ENCODE peak calls at places on chromosomes 5 and 9, in six cellular contexts. One of them, this sample, is unnamed.

GRCh38 chr9:37408933-37409710 is 13.4 kb upstream of the GRHPR start:
- DNase-seq in ACHN: peak
- DNase-seq in CD8-positive, alpha-beta T cell: peak
- DNase-seq in EH: no peak
- DNase-seq in right atrium auricular region: no peak
- DNase-seq in fibroblast of the aortic adventitia: no peak
- DNase-seq in this sample: no peak

GRCh38 chr5:82388186-82388585 is 110.0 kb upstream of the RPS23 start:
- DNase-seq in ACHN: no peak
- DNase-seq in CD8-positive, alpha-beta T cell: no peak
- DNase-seq in EH: peak
- DNase-seq in right atrium auricular region: no peak
- DNase-seq in fibroblast of the aortic adventitia: peak
- DNase-seq in this sample: no peak

GRCh38 chr5:33507426-33507825 is 66.7 kb downstream of the TARS1 start:
- DNase-seq in ACHN: no peak
- DNase-seq in CD8-positive, alpha-beta T cell: no peak
- DNase-seq in EH: peak
- DNase-seq in right atrium auricular region: no peak
- DNase-seq in fibroblast of the aortic adventitia: no peak
- DNase-seq in this sample: no peak

GRCh38 chr9:86075132-86075807 is 24.1 kb downstream of the GOLM1 start:
- DNase-seq in ACHN: no peak
- DNase-seq in CD8-positive, alpha-beta T cell: no peak
- DNase-seq in EH: no peak
- DNase-seq in right atrium auricular region: no peak
- DNase-seq in fibroblast of the aortic adventitia: no peak
- DNase-seq in this sample: no peak

GRCh38 chr9:120306088-120306487 is 273.9 kb downstream of the CDK5RAP2 start:
- DNase-seq in ACHN: no peak
- DNase-seq in CD8-positive, alpha-beta T cell: no peak
- DNase-seq in EH: no peak
- DNase-seq in right atrium auricular region: peak
- DNase-seq in fibroblast of the aortic adventitia: no peak
- DNase-seq in this sample: no peak

GRCh38 chr5:76789991-76790571 is 28.7 kb upstream of the F2RL1 start:
- DNase-seq in ACHN: no peak
- DNase-seq in CD8-positive, alpha-beta T cell: no peak
- DNase-seq in EH: no peak
- DNase-seq in right atrium auricular region: no peak
- DNase-seq in fibroblast of the aortic adventitia: no peak
- DNase-seq in this sample: peak

GRCh38 chr5:65924366-65925093 is 1.8 kb upstream of the ERBIN start:
- DNase-seq in ACHN: peak
- DNase-seq in CD8-positive, alpha-beta T cell: no peak
- DNase-seq in EH: no peak
- DNase-seq in right atrium auricular region: no peak
- DNase-seq in fibroblast of the aortic adventitia: no peak
- DNase-seq in this sample: no peak

GRCh38 chr9:85224729-85225128 is 517.0 kb downstream of the AGTPBP1 start:
- DNase-seq in ACHN: peak
- DNase-seq in CD8-positive, alpha-beta T cell: no peak
- DNase-seq in EH: peak
- DNase-seq in right atrium auricular region: no peak
- DNase-seq in fibroblast of the aortic adventitia: peak
- DNase-seq in this sample: peak

GRCh38 chr5:66639036-66639435 is 42.8 kb downstream of the MAST4 start:
- DNase-seq in ACHN: no peak
- DNase-seq in CD8-positive, alpha-beta T cell: no peak
- DNase-seq in EH: no peak
- DNase-seq in right atrium auricular region: no peak
- DNase-seq in fibroblast of the aortic adventitia: no peak
- DNase-seq in this sample: no peak

GRCh38 chr5:171965740-171966139 is 40.7 kb downstream of the FBXW11 start:
- DNase-seq in ACHN: no peak
- DNase-seq in CD8-positive, alpha-beta T cell: no peak
- DNase-seq in EH: no peak
- DNase-seq in right atrium auricular region: no peak
- DNase-seq in fibroblast of the aortic adventitia: no peak
- DNase-seq in this sample: no peak

GRCh38 chr5:33441241-33441844 is 578 bp downstream of the TARS1 start:
- DNase-seq in ACHN: peak
- DNase-seq in CD8-positive, alpha-beta T cell: no peak
- DNase-seq in EH: peak
- DNase-seq in right atrium auricular region: no peak
- DNase-seq in fibroblast of the aortic adventitia: no peak
- DNase-seq in this sample: peak

GRCh38 chr5:176653401-176653800 is 6.1 kb downstream of the TSPAN17 start:
- DNase-seq in ACHN: no peak
- DNase-seq in CD8-positive, alpha-beta T cell: no peak
- DNase-seq in EH: no peak
- DNase-seq in right atrium auricular region: no peak
- DNase-seq in fibroblast of the aortic adventitia: peak
- DNase-seq in this sample: peak

GRCh38 chr9:92444841-92445240 is 20.6 kb upstream of the OMD start:
- DNase-seq in ACHN: no peak
- DNase-seq in CD8-positive, alpha-beta T cell: no peak
- DNase-seq in EH: no peak
- DNase-seq in right atrium auricular region: no peak
- DNase-seq in fibroblast of the aortic adventitia: no peak
- DNase-seq in this sample: no peak

GRCh38 chr5:28703651-28704260 is 1665.4 kb upstream of the CDH9 start:
- DNase-seq in ACHN: no peak
- DNase-seq in CD8-positive, alpha-beta T cell: no peak
- DNase-seq in EH: no peak
- DNase-seq in right atrium auricular region: no peak
- DNase-seq in fibroblast of the aortic adventitia: no peak
- DNase-seq in this sample: no peak

GRCh38 chr9:99516657-99517049 is 294.6 kb downstream of the SEC61B start:
- DNase-seq in ACHN: no peak
- DNase-seq in CD8-positive, alpha-beta T cell: no peak
- DNase-seq in EH: peak
- DNase-seq in right atrium auricular region: no peak
- DNase-seq in fibroblast of the aortic adventitia: no peak
- DNase-seq in this sample: no peak

GRCh38 chr9:101072259-101072658 is 43.7 kb downstream of the PLPPR1 start:
- DNase-seq in ACHN: no peak
- DNase-seq in CD8-positive, alpha-beta T cell: no peak
- DNase-seq in EH: no peak
- DNase-seq in right atrium auricular region: no peak
- DNase-seq in fibroblast of the aortic adventitia: no peak
- DNase-seq in this sample: no peak

GRCh38 chr9:33919276-33919897 is 102.4 kb downstream of the UBE2R2 start:
- DNase-seq in ACHN: no peak
- DNase-seq in CD8-positive, alpha-beta T cell: no peak
- DNase-seq in EH: no peak
- DNase-seq in right atrium auricular region: no peak
- DNase-seq in fibroblast of the aortic adventitia: no peak
- DNase-seq in this sample: no peak

GRCh38 chr5:64680289-64680688 is 10.0 kb upstream of the SHISAL2B start:
- DNase-seq in ACHN: no peak
- DNase-seq in CD8-positive, alpha-beta T cell: no peak
- DNase-seq in EH: peak
- DNase-seq in right atrium auricular region: no peak
- DNase-seq in fibroblast of the aortic adventitia: peak
- DNase-seq in this sample: no peak

GRCh38 chr5:159969966-159970365 is 39.0 kb upstream of the TTC1 start:
- DNase-seq in ACHN: no peak
- DNase-seq in CD8-positive, alpha-beta T cell: no peak
- DNase-seq in EH: no peak
- DNase-seq in right atrium auricular region: no peak
- DNase-seq in fibroblast of the aortic adventitia: no peak
- DNase-seq in this sample: no peak

GRCh38 chr9:71662086-71662485 is 106.2 kb downstream of the CEMIP2 start:
- DNase-seq in ACHN: no peak
- DNase-seq in CD8-positive, alpha-beta T cell: no peak
- DNase-seq in EH: no peak
- DNase-seq in right atrium auricular region: no peak
- DNase-seq in fibroblast of the aortic adventitia: no peak
- DNase-seq in this sample: no peak

GRCh38 chr9:130235558-130236435 is 29.8 kb upstream of the HMCN2 start:
- DNase-seq in ACHN: peak
- DNase-seq in CD8-positive, alpha-beta T cell: peak
- DNase-seq in EH: peak
- DNase-seq in right atrium auricular region: peak
- DNase-seq in fibroblast of the aortic adventitia: peak
- DNase-seq in this sample: peak

GRCh38 chr9:137550241-137550621 is at the start of gene PNPLA7:
- DNase-seq in ACHN: peak
- DNase-seq in CD8-positive, alpha-beta T cell: peak
- DNase-seq in EH: peak
- DNase-seq in right atrium auricular region: peak
- DNase-seq in fibroblast of the aortic adventitia: peak
- DNase-seq in this sample: peak

This sample was measured in kidney glomerular epithelial cell.